ENCODE peak calls at places on chromosomes 2 and 18, in nine cellular contexts. G is heart right ventricle, E is lower lobe of right lung, Q is thoracic aorta, U is endodermal cell, K is lung, C is stomach, A is HepG2, V is adrenal gland. N is an unnamed sample.
A peak's percentile ranks its signal among the peaks of the same experiment; 100 is the strongest.

GRCh38 chr18:43671431-43671830 is 394.1 kb upstream of the SYT4 start:
- DNase-seq in V (no peak), C (no peak), U (no peak), K (no peak), G (no peak), E (no peak), A (no peak), Q (no peak), N (no peak)

GRCh38 chr2:68921646-68922045 is 31.0 kb downstream of the GKN2 start:
- DNase-seq in G (no peak), A (no peak), K (no peak), Q (no peak), V (no peak), C (no peak), U (no peak), E (no peak), N (no peak)

GRCh38 chr2:69089244-69089643 is 76.3 kb downstream of the ANTXR1 start:
- DNase-seq in E (no peak), C (no peak), A (no peak), Q (no peak), U (no peak), K (no peak), G (no peak), V (no peak), N (no peak)

GRCh38 chr2:120314656-120315366 is 31.1 kb upstream of the INHBB start:
- DNase-seq in U (no peak), A (no peak), E (no peak), V (no peak), K (no peak), Q (no peak), G (no peak), C (peak; percentile 44), N (no peak)

GRCh38 chr18:64097497-64097896 is 51.4 kb downstream of the LINC00305 start:
- DNase-seq in A (no peak), G (no peak), K (no peak), C (no peak), Q (no peak), U (no peak), E (no peak), V (no peak), N (no peak)

GRCh38 chr2:22487541-22487940 is 897.4 kb upstream of the KLHL29 start:
- DNase-seq in A (no peak), K (no peak), E (no peak), U (no peak), V (no peak), C (no peak), G (no peak), Q (no peak), N (no peak)

GRCh38 chr2:127704641-127705243 is 3.4 kb downstream of the SFT2D3 start:
- DNase-seq in G (no peak), E (no peak), V (no peak), C (no peak), K (no peak), U (no peak), A (no peak), Q (no peak), N (no peak)

GRCh38 chr2:14633031-14633430 is 514 bp downstream of the LRATD1 start:
- DNase-seq in G (no peak), U (peak; percentile 67), K (no peak), E (peak; percentile 44), C (peak; percentile 30), A (no peak), V (no peak), Q (no peak), N (peak; percentile 27)

GRCh38 chr2:44131177-44131576 is 37.5 kb upstream of the PPM1B start:
- DNase-seq in C (no peak), E (no peak), U (no peak), G (no peak), K (no peak), A (no peak), V (no peak), Q (no peak), N (no peak)

GRCh38 chr2:137173514-137173913 is 408.2 kb downstream of the THSD7B start:
- DNase-seq in C (no peak), K (no peak), A (peak; percentile 14), Q (no peak), G (no peak), E (no peak), U (peak; percentile 64), V (no peak), N (no peak)

GRCh38 chr2:98623657-98624056 is 15.3 kb downstream of the UNC50 start:
- DNase-seq in A (no peak), Q (no peak), U (no peak), G (peak; percentile 47), V (no peak), E (peak; percentile 55), C (no peak), K (no peak), N (no peak)

GRCh38 chr2:120941571-120941970 is 205.9 kb downstream of the GLI2 start:
- DNase-seq in V (no peak), K (no peak), A (no peak), E (no peak), G (no peak), C (no peak), Q (no peak), U (no peak), N (no peak)

GRCh38 chr2:7572460-7572859 is 655.2 kb downstream of the RNF144A start:
- DNase-seq in V (no peak), Q (no peak), G (no peak), A (no peak), K (no peak), U (peak; percentile 42), E (no peak), C (no peak), N (no peak)

GRCh38 chr2:219123356-219124143 is 37.1 kb downstream of the NHEJ1 start:
- DNase-seq in A (no peak), V (no peak), K (no peak), C (no peak), U (no peak), Q (no peak), E (no peak), G (no peak), N (no peak)

GRCh38 chr2:73260338-73260984 is 23.8 kb downstream of the FBXO41 start:
- DNase-seq in E (peak; percentile 71), Q (no peak), A (peak; percentile 72), G (no peak), C (peak; percentile 52), V (peak; percentile 80), U (peak; percentile 92), K (peak; percentile 60), N (peak; percentile 83)

GRCh38 chr2:10579441-10580169 is 110.2 kb downstream of the NOL10 start:
- DNase-seq in Q (no peak), A (no peak), K (no peak), G (no peak), U (no peak), E (no peak), V (no peak), C (no peak), N (no peak)

GRCh38 chr2:12052771-12053170 is 306.3 kb downstream of the LPIN1 start:
- DNase-seq in V (no peak), A (no peak), E (no peak), Q (no peak), U (no peak), K (no peak), C (no peak), G (no peak), N (no peak)

GRCh38 chr2:12051831-12052230 is 305.4 kb downstream of the LPIN1 start:
- DNase-seq in K (no peak), V (no peak), A (no peak), G (no peak), C (no peak), Q (no peak), U (no peak), E (no peak), N (no peak)

GRCh38 chr2:12047761-12048160 is 301.3 kb downstream of the LPIN1 start:
- DNase-seq in U (no peak), V (no peak), E (no peak), A (no peak), G (no peak), K (no peak), Q (no peak), C (no peak), N (no peak)

GRCh38 chr2:12048551-12048950 is 302.1 kb downstream of the LPIN1 start:
- DNase-seq in A (no peak), C (no peak), Q (no peak), E (no peak), V (no peak), G (no peak), K (no peak), U (peak; percentile 78), N (no peak)

GRCh38 chr2:12050381-12050780 is 303.9 kb downstream of the LPIN1 start:
- DNase-seq in Q (no peak), K (no peak), U (no peak), C (no peak), G (no peak), E (no peak), V (no peak), A (peak; percentile 16), N (no peak)
- TF ChIP-seq CTCF in Q (no peak), K (no peak), U (no peak), C (no peak), G (no peak), E (no peak), V (no peak), A (peak; percentile 25), N (no peak)

DNA sequence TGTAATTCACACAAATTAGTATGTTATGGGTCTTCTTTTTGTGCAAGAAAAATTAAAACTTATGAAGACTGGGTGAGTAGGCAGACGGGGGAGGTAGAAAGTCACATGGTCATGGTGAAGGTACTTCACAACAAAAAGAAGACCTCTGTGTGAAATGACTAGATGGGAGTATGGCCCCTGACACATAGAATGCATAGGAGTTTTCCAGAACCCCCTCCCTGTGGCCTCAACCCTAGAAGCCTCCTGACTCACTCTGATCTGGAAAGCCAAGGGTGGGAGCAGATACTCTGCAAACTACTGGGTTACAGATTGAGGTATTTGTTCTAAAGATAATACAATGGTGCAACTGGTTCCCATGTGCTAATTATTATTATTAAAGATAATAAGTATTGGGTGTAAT is 23.2 kb downstream of the SATB2 start:
- DNase-seq in G (no peak), V (no peak), E (no peak), A (no peak), Q (no peak), K (no peak), U (no peak), C (no peak), N (no peak)
- H3K4me1 ChIP-seq in G (no peaks in the 10 kb centered on the region), V (no peaks in the 10 kb centered on the region), E (no peaks in the 10 kb centered on the region), A (no peaks in the 10 kb centered on the region), Q (no peaks in the 10 kb centered on the region), K (no peaks in the 10 kb centered on the region), U (peaks cover 7% of the 10 kb centered on the region), C (no peaks in the 10 kb centered on the region), N (no peaks in the 10 kb centered on the region)

DNA sequence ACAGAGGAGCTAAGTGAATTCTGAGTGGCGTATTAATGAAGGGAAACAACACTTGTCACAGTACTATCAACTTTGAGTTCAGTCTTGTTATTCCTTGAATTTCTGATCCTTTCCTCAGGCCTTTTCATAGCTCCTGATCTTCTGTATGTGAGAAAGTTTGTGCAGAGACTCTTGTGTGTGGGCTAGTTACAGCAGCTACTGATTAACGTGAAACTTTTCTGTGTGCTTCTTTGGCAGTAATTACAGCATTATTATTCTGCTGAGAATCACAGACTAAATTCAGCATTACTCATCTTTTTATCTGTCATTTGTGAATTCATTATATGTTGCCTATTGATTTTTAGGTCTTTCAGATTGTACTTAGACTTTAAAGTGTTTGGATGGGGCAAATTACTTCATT is 36.0 kb downstream of the CREB1 start:
- DNase-seq in E (no peak), G (no peak), V (no peak), U (no peak), C (no peak), K (no peak), Q (no peak), A (no peak), N (no peak)
- TF ChIP-seq CTCF in E (no peak), G (no peak), V (no peak), U (no peak), C (no peak), K (no peak), Q (no peak), A (no peak), N (no peak)

GRCh38 chr18:58861353-58861752 is 3.3 kb upstream of the ZNF532 start:
- DNase-seq in G (no peak), K (no peak), U (no peak), A (no peak), V (no peak), Q (no peak), E (no peak), C (no peak), N (no peak)
- H3K4me1 ChIP-seq in G (peaks cover 8% of the 10 kb centered on the region), K (peaks cover 22% of the 10 kb centered on the region), U (peaks cover 16% of the 10 kb centered on the region), A (no peaks in the 10 kb centered on the region), V (peaks cover 5% of the 10 kb centered on the region), Q (peaks cover 76% of the 10 kb centered on the region), E (peaks cover 58% of the 10 kb centered on the region), C (peaks cover 42% of the 10 kb centered on the region), N (no peaks in the 10 kb centered on the region)

N was measured in pancreas.